ENCODE peak calls at places on chromosomes 12 and 14, in seven cellular contexts. E, R, I, L, C, Y and T are unnamed samples.

GRCh38 chr14:52551696-52552062 is 626 bp downstream of the TXNDC16 start:
- DNase-seq in E (no peak), R (no peak), I (peak; percentile 38), L (peak; percentile 32), C (no peak), Y (no peak), T (peak; percentile 68)

GRCh38 chr14:61196792-61197191 is 84.3 kb downstream of the TMEM30B start:
- DNase-seq in E (no peak), R (no peak), I (no peak), L (peak; percentile 31), C (no peak), Y (no peak), T (peak; percentile 33)

GRCh38 chr12:72602616-72603015 is 330.4 kb downstream of the TRHDE start:
- DNase-seq in E (no peak), R (no peak), I (no peak), L (no peak), C (no peak), Y (no peak), T (no peak)

GRCh38 chr14:67133595-67134441 is 55.4 kb upstream of the GARIN2 start:
- DNase-seq in E (no peak), R (no peak), I (no peak), L (no peak), C (no peak), Y (no peak), T (no peak)

GRCh38 chr12:82359115-82359478 is 768 bp downstream of the METTL25 start:
- DNase-seq in E (no peak), R (no peak), I (peak; percentile 44), L (no peak), C (no peak), Y (no peak), T (no peak)

GRCh38 chr12:117155278-117156060 is 34.8 kb downstream of the FBXO21 start:
- DNase-seq in E (no peak), R (peak; percentile 95), I (peak; percentile 85), L (peak; percentile 95), C (peak; percentile 92), Y (peak; percentile 99), T (peak; percentile 98)

GRCh38 chr14:51442513-51443175 is 202.6 kb downstream of the TMX1 start:
- DNase-seq in E (no peak), R (no peak), I (no peak), L (no peak), C (no peak), Y (no peak), T (no peak)

GRCh38 chr14:89215166-89215940 is 201.7 kb downstream of the FOXN3 start:
- DNase-seq in E (no peak), R (no peak), I (no peak), L (no peak), C (no peak), Y (no peak), T (no peak)

GRCh38 chr14:61472801-61473376 is 151.5 kb downstream of the PRKCH start:
- DNase-seq in E (no peak), R (no peak), I (no peak), L (no peak), C (no peak), Y (no peak), T (no peak)

GRCh38 chr12:49959570-49960473 is 1.9 kb upstream of the AQP5 start:
- DNase-seq in E (no peak), R (peak; percentile 50), I (no peak), L (no peak), C (no peak), Y (peak; percentile 60), T (peak; percentile 94)

GRCh38 chr12:18970603-18971002 is 158.9 kb upstream of the PLEKHA5 start:
- DNase-seq in E (no peak), R (no peak), I (no peak), L (no peak), C (peak; percentile 16), Y (no peak), T (no peak)

GRCh38 chr12:66241061-66242043 is 52.3 kb downstream of the IRAK3 start:
- DNase-seq in E (no peak), R (no peak), I (no peak), L (no peak), C (no peak), Y (no peak), T (no peak)

GRCh38 chr14:30403791-30404190 is 155.2 kb upstream of the G2E3 start:
- DNase-seq in E (no peak), R (no peak), I (no peak), L (no peak), C (no peak), Y (no peak), T (no peak)

GRCh38 chr12:57770734-57771133 is 1.2 kb downstream of the METTL1 start:
- DNase-seq in E (no peak), R (no peak), I (no peak), L (no peak), C (no peak), Y (no peak), T (no peak)

GRCh38 chr12:57771271-57771872 is 533 bp downstream of the METTL1 start:
- DNase-seq in E (peak; percentile 74), R (peak; percentile 89), I (peak; percentile 93), L (peak; percentile 87), C (peak; percentile 90), Y (peak; percentile 80), T (peak; percentile 90)

GRCh38 chr12:57775044-57775443 is 2.6 kb downstream of the EEF1AKMT3 start:
- DNase-seq in E (no peak), R (no peak), I (no peak), L (no peak), C (no peak), Y (no peak), T (no peak)

GRCh38 chr12:57771873-57772428 is at the start of gene METTL1:
- DNase-seq in E (peak; percentile 83), R (peak; percentile 96), I (peak; percentile 94), L (peak; percentile 95), C (peak; percentile 84), Y (peak; percentile 91), T (peak; percentile 94)

GRCh38 chr12:57772429-57773322 is at the start of gene EEF1AKMT3:
- DNase-seq in E (no peak), R (no peak), I (peak; percentile 81), L (peak; percentile 35), C (peak; percentile 69), Y (no peak), T (peak; percentile 81)
- TF ChIP-seq JUND in E (no peak), R (no peak), I (no peak), L (no peak), C (no peak), Y (no peak), T (no peak)

GRCh38 chr14:103943673-103944072 is 1.3 kb upstream of the RD3L start:
- DNase-seq in E (no peak), R (no peak), I (no peak), L (no peak), C (peak; percentile 7), Y (no peak), T (no peak)
- TF ChIP-seq JUND in E (no peak), R (no peak), I (no peak), L (no peak), C (peak; percentile 54), Y (no peak), T (no peak)

DNA sequence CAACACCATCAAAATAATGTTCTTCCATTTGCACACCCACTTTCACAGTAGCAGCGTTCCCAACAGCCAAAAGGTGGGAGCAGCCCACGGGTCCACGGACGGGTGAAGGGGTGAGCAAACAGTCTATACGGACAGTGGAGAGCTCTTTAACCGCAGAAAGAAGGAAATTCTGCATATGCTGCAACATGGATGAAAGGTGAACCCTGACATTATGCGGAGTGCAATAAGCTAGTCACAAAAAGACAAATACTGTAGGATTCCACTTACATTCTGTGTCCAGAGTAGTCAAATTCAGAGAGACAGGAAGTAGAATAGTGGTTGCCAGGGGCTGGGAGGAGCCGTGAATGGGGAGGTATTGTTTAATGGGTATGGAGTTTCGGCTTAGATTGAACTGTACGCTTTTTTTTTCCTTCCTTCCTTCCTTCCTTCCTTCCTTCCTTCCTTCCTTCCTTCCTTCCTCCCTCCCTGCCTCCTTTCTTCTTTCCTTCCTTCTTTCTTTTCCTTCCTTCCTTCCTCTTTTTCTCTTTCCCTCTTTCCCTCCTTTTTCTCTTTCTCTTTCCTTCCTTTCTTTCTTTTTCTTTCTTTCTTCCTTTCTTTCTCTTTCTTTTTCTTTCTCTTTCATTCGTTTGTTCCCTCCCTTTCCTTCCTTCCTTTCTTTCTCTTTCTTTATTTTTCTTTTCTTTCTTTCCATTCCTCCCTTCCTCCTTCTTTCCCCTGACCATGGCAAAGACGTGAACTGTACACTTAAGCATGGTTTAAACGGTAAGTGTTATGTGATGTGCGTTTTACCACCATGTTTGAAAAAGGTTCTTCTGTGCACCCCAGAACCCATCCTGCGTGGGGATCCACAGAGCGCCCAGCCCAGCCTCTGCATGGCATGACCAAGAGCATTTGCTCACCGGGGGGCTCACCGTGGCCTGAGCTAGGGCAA is 15.9 kb upstream of the ANKRD9 start:
- DNase-seq in E (peak; percentile 27), R (peak; percentile 39), I (no peak), L (peak; percentile 55), C (no peak), Y (no peak), T (peak; percentile 54)
- TF ChIP-seq JUND in E (no peak), R (no peak), I (no peak), L (no peak), C (no peak), Y (no peak), T (no peak)

GRCh38 chr12:112122823-112123690 is 2.3 kb upstream of the TRAFD1 start:
- DNase-seq in E (no peak), R (no peak), I (no peak), L (peak; percentile 72), C (peak; percentile 35), Y (no peak), T (no peak)
- TF ChIP-seq JUND in E (no peak), R (no peak), I (no peak), L (no peak), C (no peak), Y (no peak), T (no peak)